ENCODE peak calls at places on chromosome 19, in ten cellular contexts. I is NCI-H1092, N is T-helper 17 cell, H is SHP77, C is activated gamma-delta T cell, U is HTR-8/SVneo, A is GM18507, G is mesenteric fat pad, P is T follicular helper cell, Q is NCI-H446. Z is an unnamed sample.

GRCh38 chr19:506404-507285 is 652 bp upstream of the TPGS1 start:
- DNase-seq in H (peak; percentile 97), P (peak; percentile 91), U (peak; percentile 98), A (peak; percentile 96), Q (peak; percentile 100), N (peak; percentile 85), C (peak; percentile 82), G (peak; percentile 98), I (peak; percentile 100), Z (peak; percentile 100)

GRCh38 chr19:33501957-33502356 is 19.6 kb downstream of the PEPD start:
- DNase-seq in N (no peak), P (no peak), Q (no peak), U (no peak), A (no peak), C (no peak), G (no peak), I (no peak), H (peak; percentile 96), Z (no peak)

GRCh38 chr19:17777840-17778620 is 16.9 kb upstream of the B3GNT3 start:
- DNase-seq in G (no peak), I (no peak), Q (no peak), U (no peak), N (no peak), C (no peak), A (no peak), P (peak; percentile 10), H (peak; percentile 9), Z (no peak)

GRCh38 chr19:15863272-15863671 is 34.6 kb downstream of the CYP4F2 start:
- DNase-seq in H (no peak), C (no peak), U (no peak), G (no peak), I (no peak), P (no peak), N (no peak), A (no peak), Q (no peak), Z (no peak)

GRCh38 chr19:30442715-30443114 is 70.5 kb downstream of the ZNF536 start:
- DNase-seq in G (no peak), I (no peak), P (no peak), U (no peak), N (no peak), Q (no peak), H (no peak), A (no peak), C (no peak), Z (no peak)

GRCh38 chr19:38388310-38389100 is at the start of gene SPRED3:
- DNase-seq in U (peak; percentile 63), P (no peak), A (no peak), G (no peak), I (no peak), C (no peak), H (no peak), N (peak; percentile 41), Q (peak; percentile 53), Z (no peak)

GRCh38 chr19:45473366-45474190 is 5.8 kb downstream of the FOSB start:
- DNase-seq in I (no peak), U (no peak), P (peak; percentile 72), C (no peak), Q (no peak), A (no peak), N (peak; percentile 60), H (no peak), G (no peak), Z (no peak)

GRCh38 chr19:13849991-13850909 is 26.7 kb upstream of the NANOS3 start:
- DNase-seq in I (peak; percentile 70), C (peak; percentile 51), N (peak; percentile 62), G (peak; percentile 97), H (peak; percentile 28), U (no peak), P (no peak), A (no peak), Q (peak; percentile 58), Z (peak; percentile 72)

Z was measured in H4.